ENCODE peak calls at places on chromosomes 1 and 21, in six cellular contexts. Z, Q, F, I, N and X are unnamed samples.
A peak's percentile ranks its signal among the peaks of the same experiment; 100 is the strongest.

GRCh38 chr1:37237948-37238347 is 203.6 kb upstream of the GRIK3 start:
- DNase-seq in N (no peak), Q (no peak), I (no peak), Z (no peak), F (no peak), X (no peak)

GRCh38 chr1:82226198-82226505 is 425.4 kb downstream of the ADGRL2 start:
- DNase-seq in Z (no peak), F (no peak), I (no peak), Q (no peak), N (no peak), X (peak; percentile 89)

GRCh38 chr1:151286619-151287340 is 4.7 kb downstream of the ZNF687 start:
- DNase-seq in I (no peak), Q (no peak), Z (no peak), F (no peak), N (no peak), X (no peak)

GRCh38 chr1:27884182-27884954 is 12.0 kb downstream of the THEMIS2 start:
- DNase-seq in Z (no peak), F (no peak), Q (no peak), N (no peak), I (no peak), X (no peak)

GRCh38 chr1:64887689-64888217 is 78.6 kb downstream of the JAK1 start:
- DNase-seq in Q (no peak), Z (no peak), I (no peak), N (no peak), F (no peak), X (no peak)

GRCh38 chr1:57860333-57860732 is 436.5 kb upstream of the DAB1 start:
- DNase-seq in Z (no peak), I (no peak), N (no peak), F (no peak), Q (no peak), X (no peak)

GRCh38 chr21:24910591-24910990 is 696.7 kb downstream of the MRPL39 start:
- DNase-seq in Q (no peak), I (no peak), N (no peak), F (no peak), Z (no peak), X (no peak)

GRCh38 chr1:108316545-108316944 is 72.7 kb upstream of the NBPF4 start:
- DNase-seq in F (peak; percentile 4), I (peak; percentile 44), Z (no peak), Q (no peak), N (no peak), X (peak; percentile 9)

GRCh38 chr1:201726700-201727099 is 102.3 kb upstream of the IPO9 start:
- DNase-seq in I (no peak), F (no peak), Z (no peak), Q (no peak), N (no peak), X (no peak)

GRCh38 chr1:12811409-12811784 is 19.8 kb downstream of the PRAMEF11 start:
- DNase-seq in Q (no peak), Z (no peak), F (no peak), I (peak; percentile 74), N (no peak), X (no peak)

GRCh38 chr1:217133958-217134856 is 411.0 kb upstream of the ESRRG start:
- DNase-seq in Q (peak; percentile 35), Z (peak; percentile 41), I (peak; percentile 24), F (peak; percentile 21), N (no peak), X (no peak)

GRCh38 chr1:18581420-18581880 is 49.2 kb upstream of the PAX7 start:
- DNase-seq in N (peak; percentile 45), Q (no peak), F (no peak), Z (peak; percentile 67), I (peak; percentile 40), X (no peak)

GRCh38 chr1:102897537-102897936 is 210.8 kb downstream of the COL11A1 start:
- DNase-seq in N (no peak), Z (no peak), F (peak; percentile 75), I (peak; percentile 88), Q (peak; percentile 87), X (peak; percentile 55)

GRCh38 chr1:54488065-54488750 is 59.8 kb upstream of the ACOT11 start:
- DNase-seq in F (peak; percentile 80), N (peak; percentile 95), I (peak; percentile 95), Q (peak; percentile 83), Z (peak; percentile 95), X (peak; percentile 83)

GRCh38 chr1:30051777-30052176 is 671.6 kb downstream of the MATN1 start:
- DNase-seq in Q (no peak), N (no peak), Z (no peak), I (no peak), F (no peak), X (no peak)

GRCh38 chr21:25385912-25386474 is 221.3 kb downstream of the MRPL39 start:
- DNase-seq in I (peak; percentile 59), F (peak; percentile 77), Q (peak; percentile 59), Z (peak; percentile 46), N (peak; percentile 21), X (peak; percentile 37)

GRCh38 chr1:234168061-234168724 is 205.1 kb upstream of the COA6 start:
- DNase-seq in Z (no peak), I (no peak), N (no peak), Q (no peak), F (no peak), X (no peak)
- H2AFZ ChIP-seq in Z (no peak overlapping the region), I (no peak overlapping the region), N (no peak overlapping the region), Q (no peak overlapping the region), F (no peak overlapping the region), X (no peak overlapping the region)

GRCh38 chr1:111275780-111276433 is 14.7 kb upstream of the CHIA start:
- DNase-seq in F (no peak), N (no peak), Q (no peak), Z (no peak), I (peak; percentile 8), X (peak; percentile 8)

GRCh38 chr1:111272081-111272480 is 18.6 kb upstream of the CHIA start:
- DNase-seq in F (no peak), I (no peak), Q (no peak), Z (no peak), N (no peak), X (no peak)

GRCh38 chr1:111271464-111271801 is 19.2 kb upstream of the CHIA start:
- DNase-seq in F (no peak), I (no peak), N (no peak), Q (no peak), Z (no peak), X (no peak)

GRCh38 chr1:111274653-111275052 is 16.0 kb upstream of the CHIA start:
- DNase-seq in I (peak; percentile 64), Z (no peak), F (no peak), N (no peak), Q (no peak), X (peak; percentile 11)

DNA sequence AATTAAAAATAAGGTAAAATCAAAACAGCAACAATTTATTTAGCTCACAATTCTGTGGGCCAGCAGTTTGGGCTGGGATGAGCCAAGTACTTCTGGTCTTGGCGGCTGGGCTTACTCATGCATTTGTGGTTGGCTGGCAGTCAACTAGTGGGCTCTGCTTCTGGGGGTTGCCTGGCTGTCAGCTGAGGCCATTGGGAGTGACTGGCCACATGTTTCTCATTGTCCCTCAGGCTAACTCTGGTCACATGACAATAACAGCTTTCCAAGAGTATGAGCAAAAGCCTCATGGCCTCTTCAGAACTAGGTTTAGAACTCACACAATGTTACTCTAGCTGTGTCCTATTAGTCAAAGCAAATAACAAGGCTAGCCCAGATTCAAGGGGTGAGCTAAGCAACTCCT is 15.6 kb upstream of the CHIA start:
- DNase-seq in N (no peak), I (peak; percentile 95), F (peak; percentile 31), Q (peak; percentile 85), Z (no peak), X (peak; percentile 85)
- H2AFZ ChIP-seq in N (no peak overlapping the region), I (peak overlapping the region; percentile 66), F (no peak overlapping the region), Q (no peak overlapping the region), Z (no peak overlapping the region), X (no peak overlapping the region)

GRCh38 chr1:117198097-117198496 is 12.6 kb downstream of the VTCN1 start:
- DNase-seq in I (no peak), F (no peak), Z (no peak), N (no peak), Q (no peak), X (no peak)
- H2AFZ ChIP-seq in I (no peak overlapping the region), F (no peak overlapping the region), Z (no peak overlapping the region), N (no peak overlapping the region), Q (no peak overlapping the region), X (no peak overlapping the region)

DNA sequence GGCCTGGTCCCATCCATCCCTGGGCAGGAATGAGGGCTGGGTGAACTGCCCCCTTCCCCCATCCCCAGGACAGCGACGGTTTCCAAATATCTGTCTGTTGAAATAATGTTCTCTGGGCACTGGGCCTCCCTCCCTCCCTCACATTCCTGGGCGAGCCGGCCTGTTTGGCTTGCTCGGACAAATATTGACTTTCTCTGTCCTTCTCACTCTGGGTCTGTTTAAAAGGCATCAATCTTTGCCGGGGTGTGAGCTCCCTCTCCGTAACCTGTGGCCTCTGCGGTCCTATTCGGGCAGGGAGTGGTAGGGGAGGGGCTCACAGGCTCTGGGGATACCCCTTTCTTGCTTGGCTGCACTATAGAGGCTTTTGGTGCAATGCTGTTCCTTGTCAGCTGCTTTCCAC is 40.2 kb downstream of the FOXD2 start:
- DNase-seq in Z (no peak), N (peak; percentile 33), I (no peak), Q (no peak), F (no peak), X (no peak)
- H2AFZ ChIP-seq in Z (no peak overlapping the region), N (no peak overlapping the region), I (no peak overlapping the region), Q (no peak overlapping the region), F (no peak overlapping the region), X (no peak overlapping the region)